ENCODE peak calls at places on chromosomes 4 and X, in four cellular contexts. One of them, this sample, is unnamed.

GRCh38 chr4:1218892-1219552 is 29.9 kb downstream of the CTBP1 start:
- DNase-seq in esophagus squamous epithelium: no peak
- DNase-seq in stomach: no peak
- DNase-seq in ovary: no peak
- DNase-seq in this sample: peak; percentile 40

GRCh38 chr4:2075171-2075986 is 16.3 kb downstream of the NAT8L start:
- DNase-seq in ovary: no peak
- DNase-seq in stomach: no peak
- DNase-seq in esophagus squamous epithelium: no peak
- DNase-seq in this sample: no peak

GRCh38 chr4:61619528-61619927 is 419.4 kb downstream of the ADGRL3 start:
- DNase-seq in stomach: no peak
- DNase-seq in esophagus squamous epithelium: no peak
- DNase-seq in ovary: no peak
- DNase-seq in this sample: no peak

GRCh38 chr4:118173126-118173525 is 138.8 kb downstream of the NDST3 start:
- DNase-seq in stomach: no peak
- DNase-seq in ovary: no peak
- DNase-seq in esophagus squamous epithelium: no peak
- DNase-seq in this sample: no peak

GRCh38 chr4:141329174-141329569 is 108.5 kb downstream of the ZNF330 start:
- DNase-seq in ovary: no peak
- DNase-seq in stomach: no peak
- DNase-seq in esophagus squamous epithelium: no peak
- DNase-seq in this sample: no peak

GRCh38 chr4:152398060-152398459 is 137.8 kb downstream of the FBXW7 start:
- DNase-seq in stomach: no peak
- DNase-seq in ovary: no peak
- DNase-seq in esophagus squamous epithelium: no peak
- DNase-seq in this sample: no peak

GRCh38 chr4:1505511-1506451 is 99.5 kb upstream of the NKX1-1 start:
- DNase-seq in esophagus squamous epithelium: no peak
- DNase-seq in stomach: no peak
- DNase-seq in ovary: no peak
- DNase-seq in this sample: peak; percentile 2

GRCh38 chr4:86106475-86106874 is 253.4 kb downstream of the MAPK10 start:
- DNase-seq in esophagus squamous epithelium: no peak
- DNase-seq in ovary: no peak
- DNase-seq in stomach: no peak
- DNase-seq in this sample: no peak

GRCh38 chr4:2412534-2412884 is 5.9 kb downstream of the ZFYVE28 start:
- DNase-seq in stomach: peak; percentile 40
- DNase-seq in ovary: no peak
- DNase-seq in esophagus squamous epithelium: no peak
- DNase-seq in this sample: peak; percentile 83

GRCh38 chr4:148573284-148573683 is 131.1 kb upstream of the NR3C2 start:
- DNase-seq in esophagus squamous epithelium: no peak
- DNase-seq in ovary: no peak
- DNase-seq in stomach: no peak
- DNase-seq in this sample: no peak

GRCh38 chr4:88600129-88600849 is 8.0 kb downstream of the HERC3 start:
- DNase-seq in ovary: no peak
- DNase-seq in esophagus squamous epithelium: no peak
- DNase-seq in stomach: no peak
- DNase-seq in this sample: no peak

GRCh38 chr4:77010841-77011354 is 61.3 kb downstream of the SEPTIN11 start:
- DNase-seq in stomach: no peak
- DNase-seq in ovary: no peak
- DNase-seq in esophagus squamous epithelium: no peak
- DNase-seq in this sample: no peak

GRCh38 chr4:55411621-55412020 is 15.9 kb downstream of the TMEM165 start:
- DNase-seq in ovary: no peak
- DNase-seq in stomach: no peak
- DNase-seq in esophagus squamous epithelium: no peak
- DNase-seq in this sample: no peak

GRCh38 chr4:2829933-2830451 is 13.7 kb upstream of the ADD1 start:
- DNase-seq in ovary: no peak
- DNase-seq in esophagus squamous epithelium: no peak
- DNase-seq in stomach: no peak
- DNase-seq in this sample: no peak

GRCh38 chr4:154073107-154073817 is 284.4 kb upstream of the SFRP2 start:
- DNase-seq in ovary: no peak
- DNase-seq in stomach: no peak
- DNase-seq in esophagus squamous epithelium: no peak
- DNase-seq in this sample: no peak

GRCh38 chrX:16208601-16209000 is 41.3 kb downstream of the MAGEB17 start:
- DNase-seq in ovary: no peak
- DNase-seq in stomach: no peak
- DNase-seq in esophagus squamous epithelium: no peak
- DNase-seq in this sample: no peak

GRCh38 chr4:38174811-38175210 is 214.6 kb downstream of the PTTG2 start:
- DNase-seq in stomach: no peak
- DNase-seq in esophagus squamous epithelium: no peak
- DNase-seq in ovary: no peak
- DNase-seq in this sample: no peak

GRCh38 chrX:31423575-31424284 is 351.9 kb upstream of the FTHL17 start:
- DNase-seq in stomach: peak; percentile 35
- DNase-seq in ovary: peak; percentile 38
- DNase-seq in esophagus squamous epithelium: no peak
- DNase-seq in this sample: peak; percentile 19

GRCh38 chrX:67779099-67779498 is 235.3 kb downstream of the AR start:
- DNase-seq in stomach: no peak
- DNase-seq in esophagus squamous epithelium: no peak
- DNase-seq in ovary: no peak
- DNase-seq in this sample: no peak

GRCh38 chr4:7539659-7540058 is 104.9 kb upstream of the PSAPL1 start:
- DNase-seq in esophagus squamous epithelium: no peak
- DNase-seq in stomach: no peak
- DNase-seq in ovary: peak; percentile 37
- DNase-seq in this sample: no peak

GRCh38 chrX:13716905-13717304 is 17.5 kb downstream of the TRAPPC2 start:
- DNase-seq in esophagus squamous epithelium: no peak
- DNase-seq in stomach: no peak
- DNase-seq in ovary: no peak
- DNase-seq in this sample: peak; percentile 14

GRCh38 chrX:13719192-13719856 is 15.1 kb downstream of the TRAPPC2 start:
- DNase-seq in ovary: no peak
- DNase-seq in esophagus squamous epithelium: no peak
- DNase-seq in stomach: no peak
- DNase-seq in this sample: no peak

GRCh38 chrX:13717697-13718483 is 16.5 kb downstream of the TRAPPC2 start:
- DNase-seq in esophagus squamous epithelium: no peak
- DNase-seq in stomach: no peak
- DNase-seq in ovary: no peak
- DNase-seq in this sample: no peak

GRCh38 chrX:13721371-13721770 is 13.0 kb downstream of the TRAPPC2 start:
- DNase-seq in esophagus squamous epithelium: no peak
- DNase-seq in ovary: no peak
- DNase-seq in stomach: no peak
- DNase-seq in this sample: no peak

GRCh38 chrX:13721819-13722527 is 12.4 kb downstream of the TRAPPC2 start:
- DNase-seq in stomach: no peak
- DNase-seq in ovary: no peak
- DNase-seq in esophagus squamous epithelium: no peak
- DNase-seq in this sample: no peak
- H3K4me3 ChIP-seq in stomach: no peak overlapping the region
- H3K4me3 ChIP-seq in ovary: no peak overlapping the region
- H3K4me3 ChIP-seq in esophagus squamous epithelium: no peak overlapping the region
- H3K4me3 ChIP-seq in this sample: no peak overlapping the region

DNA sequence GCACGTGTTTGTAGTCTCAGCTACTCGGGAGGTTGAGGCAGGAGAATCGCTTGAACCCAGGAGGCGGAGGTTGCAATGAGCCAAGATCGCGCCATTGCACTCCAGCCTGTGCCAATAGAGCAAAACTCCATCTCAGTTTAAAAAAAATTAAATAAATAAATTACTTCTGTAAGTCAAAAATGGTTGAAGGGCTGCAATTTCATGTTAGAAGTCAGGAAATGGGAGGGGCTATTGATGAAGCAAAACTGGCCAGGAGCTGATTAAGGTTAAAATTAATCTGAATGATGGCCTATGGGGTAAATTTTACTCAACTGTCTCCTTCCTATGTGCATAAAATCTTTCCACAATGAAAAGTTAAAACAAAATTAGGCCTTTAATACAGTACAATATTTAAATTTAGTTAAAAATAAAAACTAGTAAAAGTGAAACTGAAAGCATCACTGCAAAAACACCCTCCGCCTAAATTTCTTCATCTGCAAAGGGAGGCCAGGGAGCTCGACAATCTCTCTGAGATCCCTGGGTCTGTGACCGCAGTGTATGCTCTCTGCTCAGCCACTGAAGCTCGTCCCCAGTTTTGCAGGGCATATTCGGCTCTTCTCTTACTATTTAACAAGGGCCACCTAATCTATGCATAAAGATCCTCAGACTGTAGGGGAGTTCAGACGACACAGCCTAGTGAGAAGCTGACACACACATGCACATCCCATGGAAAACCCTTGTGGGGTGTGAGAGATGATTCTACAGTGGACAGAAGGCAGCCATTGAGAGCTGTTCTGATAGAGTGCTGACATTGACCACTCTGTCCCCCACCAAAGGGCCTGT is 57.2 kb downstream of the IRF2 start:
- DNase-seq in esophagus squamous epithelium: no peak
- DNase-seq in stomach: no peak
- DNase-seq in ovary: no peak
- DNase-seq in this sample: peak; percentile 39
- TF ChIP-seq POLR2A in esophagus squamous epithelium: peak; percentile 2
- TF ChIP-seq POLR2A in stomach: no peak
- TF ChIP-seq POLR2A in ovary: no peak
- TF ChIP-seq POLR2A in this sample: no peak

DNA sequence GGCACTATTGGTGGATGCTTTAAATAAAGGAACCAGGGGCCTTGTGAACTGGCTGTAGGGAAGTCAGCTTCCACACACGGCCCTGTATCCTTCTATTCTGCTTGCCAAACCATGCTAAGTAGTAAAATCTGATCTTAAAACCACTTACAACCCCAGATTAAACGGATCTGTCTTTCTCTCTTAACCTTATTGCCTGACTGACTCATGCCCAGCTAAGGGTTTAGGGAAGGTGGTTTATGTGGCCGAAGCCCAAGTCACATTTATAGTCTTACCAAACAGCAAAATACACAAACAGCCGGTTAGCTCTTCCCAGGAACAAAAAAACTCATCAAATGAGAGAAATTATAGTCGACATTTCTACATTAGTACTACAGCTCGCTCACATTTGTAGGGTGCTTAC is 988.4 kb upstream of the TENM3 start:
- DNase-seq in esophagus squamous epithelium: no peak
- DNase-seq in stomach: no peak
- DNase-seq in ovary: no peak
- DNase-seq in this sample: no peak
- H3K4me3 ChIP-seq in esophagus squamous epithelium: no peak overlapping the region
- H3K4me3 ChIP-seq in stomach: no peak overlapping the region
- H3K4me3 ChIP-seq in ovary: no peak overlapping the region
- H3K4me3 ChIP-seq in this sample: no peak overlapping the region

DNA sequence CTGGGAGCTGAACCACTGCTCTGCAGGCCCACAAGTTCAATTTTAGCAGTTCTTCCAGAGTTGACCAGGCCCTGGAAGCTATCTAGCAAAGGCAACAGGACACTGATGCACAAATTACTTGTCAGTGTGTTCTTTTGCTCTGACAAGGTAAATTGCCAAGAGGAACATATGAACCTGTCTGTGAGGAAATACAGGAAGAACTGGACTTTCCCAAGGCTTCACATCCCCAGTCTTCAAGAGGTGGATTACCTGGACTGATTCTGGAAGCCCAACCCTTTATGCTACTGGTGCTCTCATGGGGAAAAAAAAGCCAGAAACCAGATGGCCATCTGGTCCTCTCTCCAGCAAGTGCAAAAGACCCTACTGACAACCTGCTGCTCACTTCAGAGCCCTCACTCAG is 1.9 kb upstream of the TMEM185A start:
- DNase-seq in ovary: no peak
- DNase-seq in stomach: no peak
- DNase-seq in esophagus squamous epithelium: no peak
- DNase-seq in this sample: no peak
- TF ChIP-seq POLR2A in ovary: no peak
- TF ChIP-seq POLR2A in stomach: no peak
- TF ChIP-seq POLR2A in esophagus squamous epithelium: no peak
- TF ChIP-seq POLR2A in this sample: no peak

GRCh38 chr4:75726577-75726976 is 2.2 kb downstream of the USO1 start:
- DNase-seq in stomach: no peak
- DNase-seq in ovary: no peak
- DNase-seq in esophagus squamous epithelium: no peak
- DNase-seq in this sample: no peak
- H3K4me3 ChIP-seq in stomach: peak overlapping the region; percentile 87
- H3K4me3 ChIP-seq in ovary: no peak overlapping the region
- H3K4me3 ChIP-seq in esophagus squamous epithelium: no peak overlapping the region
- H3K4me3 ChIP-seq in this sample: no peak overlapping the region

GRCh38 chr4:56976878-56977320 is 507 bp downstream of the NOA1 start:
- DNase-seq in stomach: peak; percentile 80
- DNase-seq in ovary: no peak
- DNase-seq in esophagus squamous epithelium: no peak
- DNase-seq in this sample: peak; percentile 76

GRCh38 chr4:56977321-56978012 is at the start of gene NOA1:
- DNase-seq in ovary: peak; percentile 96
- DNase-seq in stomach: peak; percentile 99
- DNase-seq in esophagus squamous epithelium: peak; percentile 85
- DNase-seq in this sample: peak; percentile 99

GRCh38 chr4:56976283-56976877 is 1.0 kb downstream of the NOA1 start:
- DNase-seq in ovary: peak; percentile 9
- DNase-seq in stomach: peak; percentile 27
- DNase-seq in esophagus squamous epithelium: no peak
- DNase-seq in this sample: no peak

GRCh38 chr4:56979674-56980073 is 978 bp downstream of the POLR2B start:
- DNase-seq in ovary: no peak
- DNase-seq in esophagus squamous epithelium: no peak
- DNase-seq in stomach: no peak
- DNase-seq in this sample: peak; percentile 31

GRCh38 chr4:56978750-56979303 is at the start of gene POLR2B:
- DNase-seq in ovary: peak; percentile 92
- DNase-seq in esophagus squamous epithelium: peak; percentile 72
- DNase-seq in stomach: peak; percentile 95
- DNase-seq in this sample: peak; percentile 96
- TF ChIP-seq POLR2A in ovary: peak; percentile 64
- TF ChIP-seq POLR2A in esophagus squamous epithelium: peak; percentile 77
- TF ChIP-seq POLR2A in stomach: no peak
- TF ChIP-seq POLR2A in this sample: peak; percentile 86

GRCh38 chrX:48697182-48697727 is 721 bp downstream of the SUV39H1 start:
- DNase-seq in stomach: no peak
- DNase-seq in esophagus squamous epithelium: no peak
- DNase-seq in ovary: no peak
- DNase-seq in this sample: no peak

GRCh38 chrX:48695524-48695875 is 1.0 kb upstream of the SUV39H1 start:
- DNase-seq in esophagus squamous epithelium: no peak
- DNase-seq in ovary: no peak
- DNase-seq in stomach: no peak
- DNase-seq in this sample: no peak

GRCh38 chrX:48695925-48696300 is 621 bp upstream of the SUV39H1 start:
- DNase-seq in stomach: no peak
- DNase-seq in esophagus squamous epithelium: no peak
- DNase-seq in ovary: no peak
- DNase-seq in this sample: no peak

GRCh38 chrX:48696301-48697181 is at the start of gene SUV39H1:
- DNase-seq in ovary: peak; percentile 86
- DNase-seq in esophagus squamous epithelium: peak; percentile 25
- DNase-seq in stomach: peak; percentile 88
- DNase-seq in this sample: peak; percentile 91

GRCh38 chrX:48694776-48695523 is 1.6 kb upstream of the SUV39H1 start:
- DNase-seq in ovary: no peak
- DNase-seq in esophagus squamous epithelium: no peak
- DNase-seq in stomach: no peak
- DNase-seq in this sample: no peak
- H3K4me3 ChIP-seq in ovary: no peak overlapping the region
- H3K4me3 ChIP-seq in esophagus squamous epithelium: no peak overlapping the region
- H3K4me3 ChIP-seq in stomach: peak overlapping the region; percentile 58
- H3K4me3 ChIP-seq in this sample: no peak overlapping the region

This sample was measured in transverse colon.